ENCODE peak calls at places on chromosome 21, in five cellular contexts. One of them, this sample, is unnamed.

GRCh38 chr21:34614443-34614692 is 545 bp downstream of the RCAN1 start:
- DNase-seq in HT-29: no peak
- DNase-seq in GM10248: no peak
- DNase-seq in bronchial epithelial cell: no peak
- DNase-seq in glutamatergic neuron: no peak
- DNase-seq in this sample: no peak

GRCh38 chr21:39263372-39263771 is 50.1 kb downstream of the BRWD1 start:
- DNase-seq in bronchial epithelial cell: peak; percentile 71
- DNase-seq in HT-29: no peak
- DNase-seq in GM10248: no peak
- DNase-seq in glutamatergic neuron: no peak
- DNase-seq in this sample: no peak

GRCh38 chr21:38683222-38683621 is 122.5 kb upstream of the ETS2 start:
- DNase-seq in GM10248: no peak
- DNase-seq in HT-29: no peak
- DNase-seq in glutamatergic neuron: no peak
- DNase-seq in bronchial epithelial cell: peak; percentile 5
- DNase-seq in this sample: no peak

GRCh38 chr21:43774163-43774562 is 1.9 kb downstream of the CSTB start:
- DNase-seq in bronchial epithelial cell: no peak
- DNase-seq in HT-29: no peak
- DNase-seq in GM10248: no peak
- DNase-seq in glutamatergic neuron: no peak
- DNase-seq in this sample: no peak

GRCh38 chr21:25107708-25108107 is 499.6 kb downstream of the MRPL39 start:
- DNase-seq in bronchial epithelial cell: peak; percentile 17
- DNase-seq in HT-29: no peak
- DNase-seq in GM10248: no peak
- DNase-seq in glutamatergic neuron: no peak
- DNase-seq in this sample: no peak

GRCh38 chr21:43971201-43971991 is 40.7 kb upstream of the TRAPPC10 start:
- DNase-seq in GM10248: no peak
- DNase-seq in glutamatergic neuron: no peak
- DNase-seq in bronchial epithelial cell: no peak
- DNase-seq in HT-29: no peak
- DNase-seq in this sample: no peak

GRCh38 chr21:39633043-39633442 is 20.3 kb downstream of the B3GALT5 start:
- DNase-seq in bronchial epithelial cell: peak; percentile 66
- DNase-seq in GM10248: no peak
- DNase-seq in glutamatergic neuron: no peak
- DNase-seq in HT-29: peak; percentile 55
- DNase-seq in this sample: peak; percentile 69

GRCh38 chr21:41861255-41861654 is 17.9 kb downstream of the PRDM15 start:
- DNase-seq in bronchial epithelial cell: no peak
- DNase-seq in GM10248: no peak
- DNase-seq in glutamatergic neuron: no peak
- DNase-seq in HT-29: no peak
- DNase-seq in this sample: no peak

GRCh38 chr21:14545906-14546480 is at the start of gene SAMSN1:
- DNase-seq in HT-29: no peak
- DNase-seq in bronchial epithelial cell: peak; percentile 8
- DNase-seq in GM10248: peak; percentile 45
- DNase-seq in glutamatergic neuron: no peak
- DNase-seq in this sample: no peak

GRCh38 chr21:44927587-44928461 is 7.1 kb upstream of the ITGB2 start:
- DNase-seq in GM10248: peak; percentile 81
- DNase-seq in bronchial epithelial cell: peak; percentile 73
- DNase-seq in HT-29: peak; percentile 5
- DNase-seq in glutamatergic neuron: no peak
- DNase-seq in this sample: no peak

GRCh38 chr21:38134084-38134873 is 122.5 kb upstream of the KCNJ15 start:
- DNase-seq in bronchial epithelial cell: peak; percentile 49
- DNase-seq in glutamatergic neuron: no peak
- DNase-seq in GM10248: no peak
- DNase-seq in HT-29: no peak
- DNase-seq in this sample: no peak

GRCh38 chr21:22278366-22278765 is 1280.2 kb downstream of the NCAM2 start:
- DNase-seq in glutamatergic neuron: no peak
- DNase-seq in bronchial epithelial cell: no peak
- DNase-seq in HT-29: no peak
- DNase-seq in GM10248: no peak
- DNase-seq in this sample: peak; percentile 73

GRCh38 chr21:22758478-22758877 is 1760.3 kb downstream of the NCAM2 start:
- DNase-seq in HT-29: no peak
- DNase-seq in glutamatergic neuron: no peak
- DNase-seq in GM10248: no peak
- DNase-seq in bronchial epithelial cell: peak; percentile 10
- DNase-seq in this sample: no peak

GRCh38 chr21:37532868-37533780 is 166.6 kb downstream of the DYRK1A start:
- DNase-seq in bronchial epithelial cell: peak; percentile 95
- DNase-seq in HT-29: peak; percentile 30
- DNase-seq in GM10248: peak; percentile 42
- DNase-seq in glutamatergic neuron: no peak
- DNase-seq in this sample: peak; percentile 53

GRCh38 chr21:26506951-26507350 is 66.1 kb downstream of the CYYR1 start:
- DNase-seq in glutamatergic neuron: no peak
- DNase-seq in GM10248: no peak
- DNase-seq in HT-29: no peak
- DNase-seq in bronchial epithelial cell: peak; percentile 89
- DNase-seq in this sample: no peak

GRCh38 chr21:18369115-18369514 is 34.5 kb downstream of the TMPRSS15 start:
- DNase-seq in GM10248: no peak
- DNase-seq in bronchial epithelial cell: no peak
- DNase-seq in HT-29: peak; percentile 44
- DNase-seq in glutamatergic neuron: no peak
- DNase-seq in this sample: peak; percentile 65

GRCh38 chr21:45975017-45975595 is 6.5 kb upstream of the COL6A1 start:
- DNase-seq in glutamatergic neuron: no peak
- DNase-seq in HT-29: no peak
- DNase-seq in bronchial epithelial cell: no peak
- DNase-seq in GM10248: no peak
- DNase-seq in this sample: peak; percentile 19

GRCh38 chr21:45556645-45557601 is 14.7 kb upstream of the SLC19A1 start:
- DNase-seq in glutamatergic neuron: peak; percentile 17
- DNase-seq in HT-29: no peak
- DNase-seq in bronchial epithelial cell: no peak
- DNase-seq in GM10248: no peak
- DNase-seq in this sample: no peak